ENCODE peak calls at places on chromosome 9, in four cellular contexts. One of them, this sample, is unnamed.

GRCh38 chr9:76810377-76810957 is 46.2 kb downstream of the PCA3 start:
- DNase-seq in kidney: no peak
- DNase-seq in PC-3: peak; percentile 68
- DNase-seq in neural progenitor cell: peak; percentile 74
- DNase-seq in this sample: peak; percentile 72

GRCh38 chr9:20698799-20699198 is 14.7 kb downstream of the FOCAD start:
- DNase-seq in kidney: no peak
- DNase-seq in PC-3: no peak
- DNase-seq in neural progenitor cell: no peak
- DNase-seq in this sample: no peak

GRCh38 chr9:23153058-23153457 is 673.0 kb downstream of the ELAVL2 start:
- DNase-seq in kidney: no peak
- DNase-seq in PC-3: no peak
- DNase-seq in neural progenitor cell: no peak
- DNase-seq in this sample: peak; percentile 1

GRCh38 chr9:128078504-128079434 is 10.7 kb downstream of the SLC25A25 start:
- DNase-seq in kidney: no peak
- DNase-seq in PC-3: peak; percentile 73
- DNase-seq in neural progenitor cell: no peak
- DNase-seq in this sample: peak; percentile 48

GRCh38 chr9:29211681-29212589 is 1638.7 kb upstream of the C9orf72 start:
- DNase-seq in kidney: peak; percentile 72
- DNase-seq in PC-3: no peak
- DNase-seq in neural progenitor cell: peak; percentile 84
- DNase-seq in this sample: peak; percentile 50

GRCh38 chr9:134536101-134536900 is 105.3 kb upstream of the COL5A1 start:
- DNase-seq in kidney: peak; percentile 39
- DNase-seq in PC-3: peak; percentile 40
- DNase-seq in neural progenitor cell: no peak
- DNase-seq in this sample: peak; percentile 88

GRCh38 chr9:98484218-98484617 is 224.5 kb downstream of the GABBR2 start:
- DNase-seq in kidney: no peak
- DNase-seq in PC-3: no peak
- DNase-seq in neural progenitor cell: peak; percentile 22
- DNase-seq in this sample: peak; percentile 81

GRCh38 chr9:19411316-19411715 is 2.5 kb downstream of the ACER2 start:
- DNase-seq in kidney: no peak
- DNase-seq in PC-3: no peak
- DNase-seq in neural progenitor cell: no peak
- DNase-seq in this sample: peak; percentile 76

GRCh38 chr9:121610638-121610953 is 40.8 kb upstream of the DAB2IP start:
- DNase-seq in kidney: no peak
- DNase-seq in PC-3: no peak
- DNase-seq in neural progenitor cell: peak; percentile 57
- DNase-seq in this sample: no peak

GRCh38 chr9:130629443-130630090 is 34.8 kb upstream of the PRDM12 start:
- DNase-seq in kidney: no peak
- DNase-seq in PC-3: no peak
- DNase-seq in neural progenitor cell: no peak
- DNase-seq in this sample: no peak

GRCh38 chr9:13213337-13213736 is 66.2 kb downstream of the MPDZ start:
- DNase-seq in kidney: no peak
- DNase-seq in PC-3: peak; percentile 30
- DNase-seq in neural progenitor cell: no peak
- DNase-seq in this sample: peak; percentile 51

GRCh38 chr9:35910613-35911488 is 1.6 kb downstream of the SPAAR start:
- DNase-seq in kidney: peak; percentile 76
- DNase-seq in PC-3: peak; percentile 78
- DNase-seq in neural progenitor cell: peak; percentile 46
- DNase-seq in this sample: peak; percentile 68

GRCh38 chr9:112831969-112832368 is 58.7 kb downstream of the SLC46A2 start:
- DNase-seq in kidney: no peak
- DNase-seq in PC-3: peak; percentile 21
- DNase-seq in neural progenitor cell: no peak
- DNase-seq in this sample: no peak

GRCh38 chr9:93039456-93039855 is 19.0 kb upstream of the SUSD3 start:
- DNase-seq in kidney: no peak
- DNase-seq in PC-3: no peak
- DNase-seq in neural progenitor cell: no peak
- DNase-seq in this sample: no peak

GRCh38 chr9:92648447-92649406 is 21.2 kb downstream of the IPPK start:
- DNase-seq in kidney: peak; percentile 29
- DNase-seq in PC-3: no peak
- DNase-seq in neural progenitor cell: no peak
- DNase-seq in this sample: no peak

GRCh38 chr9:130539473-130540223 is 39.7 kb upstream of the FUBP3 start:
- DNase-seq in kidney: no peak
- DNase-seq in PC-3: peak; percentile 77
- DNase-seq in neural progenitor cell: no peak
- DNase-seq in this sample: peak; percentile 76

GRCh38 chr9:81595887-81596558 is 93.3 kb downstream of the TLE1 start:
- DNase-seq in kidney: no peak
- DNase-seq in PC-3: no peak
- DNase-seq in neural progenitor cell: peak; percentile 55
- DNase-seq in this sample: no peak

GRCh38 chr9:96363175-96363967 is 20.1 kb downstream of the SLC35D2 start:
- DNase-seq in kidney: no peak
- DNase-seq in PC-3: no peak
- DNase-seq in neural progenitor cell: no peak
- DNase-seq in this sample: no peak

GRCh38 chr9:129177443-129177790 is 644 bp downstream of the IER5L start:
- DNase-seq in kidney: no peak
- DNase-seq in PC-3: no peak
- DNase-seq in neural progenitor cell: no peak
- DNase-seq in this sample: peak; percentile 68

GRCh38 chr9:107064378-107064777 is 201.4 kb downstream of the ZNF462 start:
- DNase-seq in kidney: no peak
- DNase-seq in PC-3: no peak
- DNase-seq in neural progenitor cell: no peak
- DNase-seq in this sample: no peak

GRCh38 chr9:89710689-89711088 is 105.9 kb downstream of the GADD45G start:
- DNase-seq in kidney: no peak
- DNase-seq in PC-3: peak; percentile 2
- DNase-seq in neural progenitor cell: no peak
- DNase-seq in this sample: no peak

GRCh38 chr9:27179245-27179870 is 70.3 kb downstream of the TEK start:
- DNase-seq in kidney: no peak
- DNase-seq in PC-3: no peak
- DNase-seq in neural progenitor cell: no peak
- DNase-seq in this sample: peak; percentile 18

GRCh38 chr9:36163049-36163839 is 5.9 kb upstream of the CCIN start:
- DNase-seq in kidney: peak; percentile 90
- DNase-seq in PC-3: no peak
- DNase-seq in neural progenitor cell: peak; percentile 76
- DNase-seq in this sample: peak; percentile 47

GRCh38 chr9:79026311-79026710 is 545.5 kb upstream of the TLE4 start:
- DNase-seq in kidney: no peak
- DNase-seq in PC-3: no peak
- DNase-seq in neural progenitor cell: no peak
- DNase-seq in this sample: peak; percentile 13

GRCh38 chr9:130240410-130241197 is 25.0 kb upstream of the HMCN2 start:
- DNase-seq in kidney: no peak
- DNase-seq in PC-3: peak; percentile 52
- DNase-seq in neural progenitor cell: peak; percentile 77
- DNase-seq in this sample: peak; percentile 79

GRCh38 chr9:17135578-17135904 is 701 bp downstream of the CNTLN start:
- DNase-seq in kidney: no peak
- DNase-seq in PC-3: peak; percentile 14
- DNase-seq in neural progenitor cell: no peak
- DNase-seq in this sample: no peak

GRCh38 chr9:22008662-22009562 is at the start of gene CDKN2B:
- DNase-seq in kidney: peak; percentile 98
- DNase-seq in PC-3: peak; percentile 95
- DNase-seq in neural progenitor cell: peak; percentile 98
- DNase-seq in this sample: peak; percentile 98

GRCh38 chr9:93663877-93664548 is 87.6 kb downstream of the PHF2 start:
- DNase-seq in kidney: peak; percentile 66
- DNase-seq in PC-3: no peak
- DNase-seq in neural progenitor cell: no peak
- DNase-seq in this sample: no peak

GRCh38 chr9:127980056-127980705 is 608 bp downstream of the EEIG1 start:
- DNase-seq in kidney: peak; percentile 88
- DNase-seq in PC-3: peak; percentile 45
- DNase-seq in neural progenitor cell: peak; percentile 79
- DNase-seq in this sample: peak; percentile 64

GRCh38 chr9:78972303-78973002 is 599.3 kb upstream of the TLE4 start:
- DNase-seq in kidney: no peak
- DNase-seq in PC-3: no peak
- DNase-seq in neural progenitor cell: no peak
- DNase-seq in this sample: no peak

GRCh38 chr9:106869458-106869857 is 6.5 kb downstream of the ZNF462 start:
- DNase-seq in kidney: no peak
- DNase-seq in PC-3: peak; percentile 30
- DNase-seq in neural progenitor cell: no peak
- DNase-seq in this sample: peak; percentile 32

GRCh38 chr9:70121818-70122436 is 78.3 kb downstream of the MAMDC2 start:
- DNase-seq in kidney: no peak
- DNase-seq in PC-3: peak; percentile 25
- DNase-seq in neural progenitor cell: no peak
- DNase-seq in this sample: peak; percentile 82

GRCh38 chr9:35616681-35617459 is 1.3 kb downstream of the CD72 start:
- DNase-seq in kidney: peak; percentile 91
- DNase-seq in PC-3: no peak
- DNase-seq in neural progenitor cell: peak; percentile 51
- DNase-seq in this sample: peak; percentile 79

GRCh38 chr9:91100878-91101450 is 260.8 kb downstream of the AUH start:
- DNase-seq in kidney: no peak
- DNase-seq in PC-3: no peak
- DNase-seq in neural progenitor cell: no peak
- DNase-seq in this sample: no peak

DNA sequence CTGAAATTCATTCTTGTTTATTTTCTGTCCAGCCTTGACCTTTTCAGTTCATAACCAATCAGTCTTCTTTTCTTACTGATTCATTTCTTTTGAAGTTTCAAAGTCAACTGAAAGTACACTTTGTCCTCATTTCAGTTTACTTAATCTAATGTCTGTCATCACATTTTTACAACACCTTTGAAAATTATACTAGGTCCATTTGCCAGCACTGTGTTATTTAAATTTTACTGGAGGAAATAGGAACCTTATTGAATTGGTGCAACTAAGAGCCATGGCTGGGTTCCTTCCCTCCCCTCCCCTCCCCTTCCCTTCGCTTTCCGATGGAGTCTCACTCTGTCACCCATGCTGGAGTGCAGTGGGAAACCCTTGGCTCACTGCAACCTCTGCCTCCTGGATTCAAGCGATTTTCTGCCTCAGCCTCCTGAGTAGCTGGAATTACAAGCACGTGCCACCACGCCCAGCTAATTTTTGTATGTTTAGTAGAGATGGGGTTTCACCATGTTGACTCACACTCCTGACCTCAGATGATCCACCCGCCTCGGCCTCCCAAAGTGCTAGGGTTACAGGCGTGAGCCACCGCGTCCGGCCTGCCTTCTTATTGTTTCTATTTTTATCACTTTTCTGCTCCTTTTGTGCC is 6.3 kb downstream of the RMI1 start:
- DNase-seq in kidney: no peak
- DNase-seq in PC-3: peak; percentile 58
- DNase-seq in neural progenitor cell: no peak
- DNase-seq in this sample: no peak
- H3K9ac ChIP-seq in kidney: no peak overlapping the region
- H3K9ac ChIP-seq in PC-3: no peak overlapping the region
- H3K9ac ChIP-seq in neural progenitor cell: no peak overlapping the region
- H3K9ac ChIP-seq in this sample: no peak overlapping the region

GRCh38 chr9:123268240-123268949 is at the start of gene STRBP:
- DNase-seq in kidney: peak; percentile 97
- DNase-seq in PC-3: peak; percentile 85
- DNase-seq in neural progenitor cell: peak; percentile 97
- DNase-seq in this sample: peak; percentile 94

GRCh38 chr9:123267481-123268239 is 726 bp downstream of the STRBP start:
- DNase-seq in kidney: peak; percentile 81
- DNase-seq in PC-3: no peak
- DNase-seq in neural progenitor cell: peak; percentile 49
- DNase-seq in this sample: no peak

GRCh38 chr9:123265833-123266232 is 2.6 kb downstream of the STRBP start:
- DNase-seq in kidney: no peak
- DNase-seq in PC-3: no peak
- DNase-seq in neural progenitor cell: no peak
- DNase-seq in this sample: no peak

GRCh38 chr9:123268950-123269302 is 540 bp upstream of the STRBP start:
- DNase-seq in kidney: no peak
- DNase-seq in PC-3: no peak
- DNase-seq in neural progenitor cell: no peak
- DNase-seq in this sample: no peak

GRCh38 chr9:123266655-123267421 is 1.5 kb downstream of the STRBP start:
- DNase-seq in kidney: no peak
- DNase-seq in PC-3: no peak
- DNase-seq in neural progenitor cell: no peak
- DNase-seq in this sample: no peak
- H3K9ac ChIP-seq in kidney: peak overlapping the region; percentile 40
- H3K9ac ChIP-seq in PC-3: no peak overlapping the region
- H3K9ac ChIP-seq in neural progenitor cell: no peak overlapping the region
- H3K9ac ChIP-seq in this sample: no peak overlapping the region

GRCh38 chr9:38393128-38393809 is 767 bp downstream of the ALDH1B1 start:
- DNase-seq in kidney: peak; percentile 56
- DNase-seq in PC-3: no peak
- DNase-seq in neural progenitor cell: no peak
- DNase-seq in this sample: peak; percentile 34

GRCh38 chr9:38392235-38393127 is at the start of gene ALDH1B1:
- DNase-seq in kidney: peak; percentile 96
- DNase-seq in PC-3: peak; percentile 85
- DNase-seq in neural progenitor cell: peak; percentile 95
- DNase-seq in this sample: peak; percentile 97

GRCh38 chr9:38396371-38396671 is 3.8 kb downstream of the ALDH1B1 start:
- DNase-seq in kidney: no peak
- DNase-seq in PC-3: no peak
- DNase-seq in neural progenitor cell: no peak
- DNase-seq in this sample: no peak

GRCh38 chr9:38395653-38396370 is 3.3 kb downstream of the ALDH1B1 start:
- DNase-seq in kidney: peak; percentile 61
- DNase-seq in PC-3: no peak
- DNase-seq in neural progenitor cell: no peak
- DNase-seq in this sample: no peak

GRCh38 chr9:38394419-38394818 is 1.9 kb downstream of the ALDH1B1 start:
- DNase-seq in kidney: no peak
- DNase-seq in PC-3: no peak
- DNase-seq in neural progenitor cell: no peak
- DNase-seq in this sample: no peak
- H3K9ac ChIP-seq in kidney: no peak overlapping the region
- H3K9ac ChIP-seq in PC-3: no peak overlapping the region
- H3K9ac ChIP-seq in neural progenitor cell: no peak overlapping the region
- H3K9ac ChIP-seq in this sample: no peak overlapping the region

GRCh38 chr9:104903609-104904008 is 24.3 kb downstream of the ABCA1 start:
- DNase-seq in kidney: no peak
- DNase-seq in PC-3: no peak
- DNase-seq in neural progenitor cell: no peak
- DNase-seq in this sample: peak; percentile 67

GRCh38 chr9:104905931-104906330 is 22.0 kb downstream of the ABCA1 start:
- DNase-seq in kidney: no peak
- DNase-seq in PC-3: no peak
- DNase-seq in neural progenitor cell: no peak
- DNase-seq in this sample: peak; percentile 26

GRCh38 chr9:104907278-104907951 is 20.5 kb downstream of the ABCA1 start:
- DNase-seq in kidney: no peak
- DNase-seq in PC-3: peak; percentile 64
- DNase-seq in neural progenitor cell: no peak
- DNase-seq in this sample: peak; percentile 88

GRCh38 chr9:104905153-104905901 is 22.6 kb downstream of the ABCA1 start:
- DNase-seq in kidney: no peak
- DNase-seq in PC-3: no peak
- DNase-seq in neural progenitor cell: no peak
- DNase-seq in this sample: peak; percentile 56

GRCh38 chr9:104906441-104907277 is 21.3 kb downstream of the ABCA1 start:
- DNase-seq in kidney: no peak
- DNase-seq in PC-3: peak; percentile 48
- DNase-seq in neural progenitor cell: no peak
- DNase-seq in this sample: peak; percentile 96
- H3K9ac ChIP-seq in kidney: no peak overlapping the region
- H3K9ac ChIP-seq in PC-3: no peak overlapping the region
- H3K9ac ChIP-seq in neural progenitor cell: no peak overlapping the region
- H3K9ac ChIP-seq in this sample: peak overlapping the region; percentile 78

This sample was measured in GM23248.